ENCODE peak calls at places on chromosomes 16 and 17, in eight cellular contexts. Y, J, K, A, G, F, H and R are unnamed samples.

GRCh38 chr17:7842950-7843535 is 9.0 kb downstream of the KDM6B start:
- DNase-seq in Y (peak; percentile 81), J (peak; percentile 75), K (no peak), A (peak; percentile 72), G (no peak), F (peak; percentile 90), H (no peak), R (peak; percentile 92)

GRCh38 chr16:30051518-30051917 is 14.0 kb upstream of the ALDOA start:
- DNase-seq in Y (no peak), J (no peak), K (no peak), A (no peak), G (no peak), F (no peak), H (no peak), R (no peak)

GRCh38 chr16:89453662-89454321 is 36.6 kb downstream of the ANKRD11 start:
- DNase-seq in Y (no peak), J (no peak), K (no peak), A (peak; percentile 51), G (no peak), F (peak; percentile 65), H (no peak), R (no peak)

GRCh38 chr17:6450926-6451717 is 6.9 kb downstream of the PIMREG start:
- DNase-seq in Y (peak; percentile 25), J (no peak), K (no peak), A (no peak), G (no peak), F (no peak), H (no peak), R (no peak)

GRCh38 chr17:9056566-9056965 is 35.3 kb downstream of the NTN1 start:
- DNase-seq in Y (no peak), J (peak; percentile 13), K (no peak), A (no peak), G (no peak), F (no peak), H (no peak), R (peak; percentile 76)

GRCh38 chr17:30472238-30472890 is 4.8 kb upstream of the GOSR1 start:
- DNase-seq in Y (no peak), J (no peak), K (no peak), A (no peak), G (no peak), F (no peak), H (no peak), R (no peak)

GRCh38 chr17:31435581-31435980 is 44.1 kb downstream of the RAB11FIP4 start:
- DNase-seq in Y (no peak), J (no peak), K (no peak), A (no peak), G (no peak), F (no peak), H (no peak), R (no peak)

GRCh38 chr17:21005803-21006202 is 37.0 kb downstream of the USP22 start:
- DNase-seq in Y (no peak), J (no peak), K (no peak), A (no peak), G (no peak), F (no peak), H (no peak), R (no peak)

GRCh38 chr17:61223725-61224124 is 175.9 kb upstream of the TBX2 start:
- DNase-seq in Y (no peak), J (no peak), K (no peak), A (no peak), G (no peak), F (no peak), H (no peak), R (no peak)

GRCh38 chr16:49585143-49585542 is 211.5 kb downstream of the C16orf78 start:
- DNase-seq in Y (no peak), J (no peak), K (no peak), A (no peak), G (no peak), F (no peak), H (no peak), R (no peak)

GRCh38 chr16:25110392-25110947 is 1.1 kb upstream of the LCMT1 start:
- DNase-seq in Y (no peak), J (peak; percentile 24), K (no peak), A (no peak), G (no peak), F (no peak), H (no peak), R (no peak)

GRCh38 chr16:25108054-25108453 is 3.5 kb upstream of the LCMT1 start:
- DNase-seq in Y (peak; percentile 50), J (peak; percentile 17), K (no peak), A (no peak), G (no peak), F (no peak), H (no peak), R (no peak)

GRCh38 chr16:25114121-25114520 is 2.6 kb downstream of the LCMT1 start:
- DNase-seq in Y (no peak), J (no peak), K (no peak), A (no peak), G (no peak), F (no peak), H (no peak), R (no peak)

GRCh38 chr16:25109643-25110042 is 1.9 kb upstream of the LCMT1 start:
- DNase-seq in Y (no peak), J (peak; percentile 81), K (peak; percentile 87), A (no peak), G (no peak), F (peak; percentile 23), H (no peak), R (peak; percentile 76)

DNA sequence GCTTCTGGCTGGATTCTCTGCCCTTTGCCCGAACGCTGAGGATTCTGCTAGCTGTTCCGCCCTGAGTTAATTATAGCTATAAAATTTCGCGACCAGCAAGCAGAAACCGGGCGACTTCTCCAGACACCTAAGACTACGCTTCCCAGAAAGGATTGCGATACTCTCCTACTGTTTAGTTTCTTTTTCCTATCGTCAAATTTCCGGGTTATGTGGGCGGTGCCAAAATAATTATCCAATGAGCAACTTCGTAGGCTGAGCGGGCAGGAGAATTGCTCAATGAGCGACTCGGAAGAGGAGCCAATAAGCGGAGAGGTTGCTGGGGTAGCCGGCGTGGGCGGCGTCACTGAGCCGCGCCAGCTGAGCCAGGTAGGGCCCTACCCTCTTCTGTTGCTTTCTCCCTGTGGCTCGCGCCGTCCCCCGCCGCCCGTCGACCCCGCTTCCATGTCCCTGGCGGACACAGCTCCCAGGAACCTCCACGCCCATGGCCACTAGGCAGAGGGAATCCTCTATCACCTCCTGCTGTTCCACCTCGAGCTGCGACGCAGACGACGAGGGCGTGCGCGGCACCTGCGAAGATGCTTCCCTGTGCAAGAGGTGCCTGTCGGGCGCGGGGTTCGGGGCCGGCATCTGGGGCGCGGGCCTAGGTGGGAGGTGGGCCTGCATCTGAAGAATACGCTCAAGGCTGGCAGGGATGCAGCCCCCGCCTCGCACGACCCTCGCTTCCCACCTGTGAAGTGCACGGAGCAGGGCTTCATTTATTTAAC is at the start of gene LCMT1:
- DNase-seq in Y (peak; percentile 99), J (peak; percentile 94), K (peak; percentile 96), A (peak; percentile 92), G (peak; percentile 97), F (peak; percentile 93), H (peak; percentile 92), R (peak; percentile 97)
- TF ChIP-seq CTCF in Y (no peak), J (no peak), K (no peak), A (no peak), G (no peak), F (no peak), H (no peak), R (no peak)

GRCh38 chr17:76558210-76559095 is 18.6 kb downstream of the PRCD start:
- DNase-seq in Y (no peak), J (no peak), K (no peak), A (no peak), G (no peak), F (no peak), H (no peak), R (no peak)
- TF ChIP-seq POLR2AphosphoS5 in Y (no peak), J (no peak), K (no peak), A (no peak), G (no peak), F (no peak), H (no peak), R (no peak)

GRCh38 chr17:36196099-36196496 is 460 bp downstream of the CCL3L1 start:
- DNase-seq in Y (no peak), J (no peak), K (no peak), A (no peak), G (no peak), F (no peak), H (no peak), R (no peak)

GRCh38 chr17:36195474-36196098 is 972 bp downstream of the CCL3L1 start:
- DNase-seq in Y (peak; percentile 24), J (no peak), K (no peak), A (no peak), G (no peak), F (no peak), H (no peak), R (no peak)

GRCh38 chr17:36198831-36199465 is 2.4 kb upstream of the CCL3L1 start:
- DNase-seq in Y (no peak), J (no peak), K (no peak), A (no peak), G (no peak), F (no peak), H (no peak), R (no peak)

GRCh38 chr17:36203335-36203734 is 6.8 kb upstream of the CCL3L1 start:
- DNase-seq in Y (no peak), J (no peak), K (no peak), A (no peak), G (no peak), F (no peak), H (no peak), R (no peak)

DNA sequence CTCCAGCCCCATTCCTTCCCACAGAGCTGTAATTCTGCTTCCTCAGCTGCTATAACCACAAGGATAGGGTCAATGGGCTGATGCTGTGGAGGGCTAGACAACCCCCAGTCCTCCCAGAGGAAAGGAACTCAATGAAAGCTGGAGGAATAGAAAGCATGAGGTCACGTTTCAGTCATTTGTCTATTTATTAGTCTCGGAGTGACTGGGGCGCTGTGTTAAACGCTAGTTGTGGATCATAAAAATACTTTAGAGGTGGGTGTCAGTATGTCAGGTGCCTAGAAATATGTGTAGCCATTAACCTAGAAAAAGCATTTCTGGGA is 791 bp upstream of the CCL3L1 start:
- DNase-seq in Y (no peak), J (no peak), K (no peak), A (no peak), G (no peak), F (no peak), H (no peak), R (no peak)
- H3K4me1 ChIP-seq in Y (peaks cover 2% of the 10 kb centered on the region), J (no peaks in the 10 kb centered on the region), K (peaks cover 5% of the 10 kb centered on the region), A (no peaks in the 10 kb centered on the region), G (peaks cover 29% of the 10 kb centered on the region), F (peaks cover 30% of the 10 kb centered on the region), H (peaks cover 5% of the 10 kb centered on the region), R (no peaks in the 10 kb centered on the region)

DNA sequence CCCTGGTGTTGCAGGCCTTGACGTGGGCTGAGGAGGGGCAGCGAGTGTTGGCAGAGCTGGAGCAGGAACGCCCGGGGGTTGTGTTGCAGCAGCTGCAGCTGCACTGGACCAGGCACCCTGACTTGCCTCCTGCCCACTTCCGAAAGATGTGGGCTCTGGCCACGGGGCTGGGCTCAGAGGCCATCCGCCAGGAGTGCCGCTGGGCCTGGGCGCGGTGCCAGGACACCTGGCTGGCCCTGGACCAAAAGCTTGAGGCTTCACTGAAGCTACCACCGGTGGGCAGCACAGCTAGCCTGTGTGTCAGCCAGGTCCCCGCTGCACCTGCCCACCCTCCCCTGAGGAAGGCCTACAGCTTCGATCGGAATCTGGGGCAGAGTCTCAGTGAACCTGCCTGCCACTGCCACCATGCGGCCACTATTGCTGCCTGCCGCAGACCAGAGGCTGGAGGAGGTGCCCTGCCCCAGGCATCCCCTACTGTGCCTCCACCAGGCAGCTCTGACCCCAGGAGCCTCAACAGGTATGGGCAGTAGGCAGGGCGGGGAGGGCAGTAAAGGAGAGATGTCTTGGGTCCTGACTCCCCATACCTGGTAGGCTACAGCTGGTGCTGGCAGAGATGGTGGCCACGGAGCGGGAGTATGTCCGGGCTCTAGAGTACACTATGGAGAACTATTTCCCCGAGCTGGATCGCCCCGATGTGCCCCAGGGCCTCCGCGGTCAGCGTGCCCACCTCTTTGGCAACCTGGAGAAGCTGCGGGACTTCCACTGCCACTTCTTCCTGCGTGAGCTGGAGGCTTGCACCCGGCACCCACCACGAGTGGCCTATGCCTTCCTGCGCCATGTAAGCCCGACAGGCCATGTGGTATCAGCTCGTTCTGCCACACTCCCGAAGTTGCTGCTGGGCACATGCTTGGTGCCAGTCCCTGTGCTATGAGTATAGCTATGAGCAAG is 5.6 kb downstream of the PLEKHG4 start:
- DNase-seq in Y (peak; percentile 91), J (peak; percentile 49), K (no peak), A (peak; percentile 61), G (no peak), F (no peak), H (peak; percentile 62), R (no peak)
- TF ChIP-seq CTCF in Y (peak; percentile 68), J (peak; percentile 42), K (no peak), A (peak; percentile 42), G (peak; percentile 38), F (no peak), H (peak; percentile 92), R (no peak)